ENCODE peak calls at places on chromosome 22, in ten cellular contexts. One of them, this sample, is unnamed.

GRCh38 chr22:43013355-43014061 is 1.4 kb downstream of the PACSIN2 start:
- DNase-seq in CD8-positive, alpha-beta memory T cell: no peak
- DNase-seq in fibroblast of pulmonary artery: no peak
- DNase-seq in osteocyte: no peak
- DNase-seq in spleen: no peak
- DNase-seq in endothelial cell: no peak
- DNase-seq in amniotic stem cell: no peak
- DNase-seq in H7: no peak
- DNase-seq in HT1080: peak
- DNase-seq in neural progenitor cell: no peak
- DNase-seq in this sample: peak

GRCh38 chr22:44975444-44976262 is 34.2 kb downstream of the PHF21B start:
- DNase-seq in CD8-positive, alpha-beta memory T cell: peak
- DNase-seq in fibroblast of pulmonary artery: peak
- DNase-seq in endothelial cell: peak
- DNase-seq in neural progenitor cell: peak
- DNase-seq in spleen: peak
- DNase-seq in H7: peak
- DNase-seq in HT1080: peak
- DNase-seq in amniotic stem cell: peak
- DNase-seq in osteocyte: peak
- DNase-seq in this sample: peak

GRCh38 chr22:30414525-30415047 is 11.0 kb upstream of the MTFP1 start:
- DNase-seq in spleen: no peak
- DNase-seq in neural progenitor cell: no peak
- DNase-seq in HT1080: no peak
- DNase-seq in CD8-positive, alpha-beta memory T cell: no peak
- DNase-seq in amniotic stem cell: no peak
- DNase-seq in fibroblast of pulmonary artery: peak
- DNase-seq in endothelial cell: no peak
- DNase-seq in osteocyte: no peak
- DNase-seq in H7: no peak
- DNase-seq in this sample: no peak

GRCh38 chr22:46070215-46070721 is 80.1 kb upstream of the PPARA start:
- DNase-seq in fibroblast of pulmonary artery: peak
- DNase-seq in HT1080: peak
- DNase-seq in H7: peak
- DNase-seq in spleen: peak
- DNase-seq in CD8-positive, alpha-beta memory T cell: no peak
- DNase-seq in osteocyte: no peak
- DNase-seq in endothelial cell: no peak
- DNase-seq in amniotic stem cell: no peak
- DNase-seq in neural progenitor cell: peak
- DNase-seq in this sample: peak

GRCh38 chr22:41327124-41327523 is 25.8 kb downstream of the ZC3H7B start:
- DNase-seq in amniotic stem cell: no peak
- DNase-seq in CD8-positive, alpha-beta memory T cell: no peak
- DNase-seq in neural progenitor cell: no peak
- DNase-seq in HT1080: peak
- DNase-seq in spleen: peak
- DNase-seq in H7: no peak
- DNase-seq in osteocyte: no peak
- DNase-seq in fibroblast of pulmonary artery: no peak
- DNase-seq in endothelial cell: no peak
- DNase-seq in this sample: no peak

GRCh38 chr22:44085743-44086741 is 61.9 kb downstream of the PARVB start:
- DNase-seq in CD8-positive, alpha-beta memory T cell: no peak
- DNase-seq in HT1080: peak
- DNase-seq in amniotic stem cell: no peak
- DNase-seq in spleen: no peak
- DNase-seq in endothelial cell: peak
- DNase-seq in neural progenitor cell: peak
- DNase-seq in osteocyte: no peak
- DNase-seq in fibroblast of pulmonary artery: peak
- DNase-seq in H7: peak
- DNase-seq in this sample: no peak

GRCh38 chr22:48511211-48511610 is 1316.5 kb downstream of the BRD1 start:
- DNase-seq in CD8-positive, alpha-beta memory T cell: no peak
- DNase-seq in osteocyte: no peak
- DNase-seq in HT1080: no peak
- DNase-seq in neural progenitor cell: no peak
- DNase-seq in fibroblast of pulmonary artery: no peak
- DNase-seq in endothelial cell: no peak
- DNase-seq in spleen: no peak
- DNase-seq in H7: no peak
- DNase-seq in amniotic stem cell: no peak
- DNase-seq in this sample: no peak

GRCh38 chr22:38924197-38924952 is 33.0 kb upstream of the APOBEC3A start:
- DNase-seq in amniotic stem cell: peak
- DNase-seq in osteocyte: peak
- DNase-seq in spleen: no peak
- DNase-seq in fibroblast of pulmonary artery: peak
- DNase-seq in endothelial cell: no peak
- DNase-seq in H7: no peak
- DNase-seq in neural progenitor cell: no peak
- DNase-seq in HT1080: peak
- DNase-seq in CD8-positive, alpha-beta memory T cell: no peak
- DNase-seq in this sample: no peak

GRCh38 chr22:30867746-30868662 is 100.6 kb downstream of the MORC2 start:
- DNase-seq in spleen: peak
- DNase-seq in endothelial cell: no peak
- DNase-seq in osteocyte: no peak
- DNase-seq in H7: peak
- DNase-seq in CD8-positive, alpha-beta memory T cell: no peak
- DNase-seq in amniotic stem cell: no peak
- DNase-seq in fibroblast of pulmonary artery: no peak
- DNase-seq in HT1080: no peak
- DNase-seq in neural progenitor cell: no peak
- DNase-seq in this sample: no peak

GRCh38 chr22:19122752-19123492 is 710 bp upstream of the DGCR2 start:
- DNase-seq in spleen: no peak
- DNase-seq in CD8-positive, alpha-beta memory T cell: no peak
- DNase-seq in osteocyte: no peak
- DNase-seq in amniotic stem cell: no peak
- DNase-seq in HT1080: no peak
- DNase-seq in fibroblast of pulmonary artery: no peak
- DNase-seq in endothelial cell: peak
- DNase-seq in H7: no peak
- DNase-seq in neural progenitor cell: no peak
- DNase-seq in this sample: no peak

This sample was measured in retina.